ENCODE peak calls at places on chromosomes 3 and 15, in five cellular contexts. S, H, U, K and R are unnamed samples.
A peak's percentile ranks its signal among the peaks of the same experiment; 100 is the strongest.

GRCh38 chr15:56672721-56673120 is 60.6 kb downstream of the ZNF280D start:
- DNase-seq in S (no peak), H (no peak), K (peak; percentile 40), U (peak; percentile 36), R (peak; percentile 38)

GRCh38 chr3:166446291-166446690 is 609.1 kb upstream of the BCHE start:
- DNase-seq in S (no peak), K (no peak), U (no peak), H (no peak), R (no peak)

GRCh38 chr15:78374436-78375393 is 34.6 kb downstream of the CRABP1 start:
- DNase-seq in U (no peak), S (no peak), H (no peak), K (no peak), R (no peak)

GRCh38 chr3:28326458-28326926 is 22.0 kb upstream of the ZCWPW2 start:
- DNase-seq in H (no peak), K (no peak), S (no peak), U (no peak), R (no peak)

GRCh38 chr15:74432271-74432967 is 1.3 kb downstream of the SEMA7A start:
- DNase-seq in H (no peak), U (no peak), S (no peak), K (no peak), R (no peak)

GRCh38 chr15:40306371-40306770 is 1.4 kb downstream of the PLCB2 start:
- DNase-seq in U (no peak), S (peak; percentile 64), H (no peak), K (no peak), R (no peak)

GRCh38 chr15:71186971-71187960 is 72.0 kb downstream of the THSD4 start:
- DNase-seq in U (no peak), S (no peak), H (no peak), K (no peak), R (no peak)

GRCh38 chr3:98846101-98846500 is 55.4 kb downstream of the DCBLD2 start:
- DNase-seq in K (peak; percentile 42), H (no peak), U (peak; percentile 16), S (no peak), R (peak; percentile 36)

GRCh38 chr15:67762610-67763368 is 62.5 kb upstream of the SKOR1 start:
- DNase-seq in K (no peak), U (no peak), S (no peak), H (peak; percentile 64), R (peak; percentile 26)

GRCh38 chr15:32659340-32659831 is 17.9 kb downstream of the SCG5 start:
- DNase-seq in K (no peak), S (no peak), H (no peak), U (peak; percentile 69), R (no peak)

GRCh38 chr3:63863150-63864007 is at the start of the genes ATXN7 and THOC7:
- DNase-seq in S (peak; percentile 90), H (no peak), U (no peak), K (peak; percentile 47), R (no peak)

GRCh38 chr3:188687389-188687788 is 484.4 kb upstream of the TPRG1 start:
- DNase-seq in S (no peak), K (peak; percentile 59), H (no peak), U (peak; percentile 38), R (peak; percentile 34)

GRCh38 chr3:87706176-87706575 is 352.6 kb downstream of the CGGBP1 start:
- DNase-seq in U (no peak), S (no peak), K (no peak), H (no peak), R (no peak)

GRCh38 chr3:183210862-183211341 is 42.2 kb upstream of the B3GNT5 start:
- DNase-seq in K (no peak), H (no peak), U (no peak), S (no peak), R (no peak)

GRCh38 chr3:118637866-118638265 is 396.8 kb downstream of the IGSF11 start:
- DNase-seq in H (no peak), S (no peak), U (no peak), K (no peak), R (no peak)
- TF ChIP-seq CTCF in H (no peak), S (no peak), U (no peak), K (no peak), R (no peak)

DNA sequence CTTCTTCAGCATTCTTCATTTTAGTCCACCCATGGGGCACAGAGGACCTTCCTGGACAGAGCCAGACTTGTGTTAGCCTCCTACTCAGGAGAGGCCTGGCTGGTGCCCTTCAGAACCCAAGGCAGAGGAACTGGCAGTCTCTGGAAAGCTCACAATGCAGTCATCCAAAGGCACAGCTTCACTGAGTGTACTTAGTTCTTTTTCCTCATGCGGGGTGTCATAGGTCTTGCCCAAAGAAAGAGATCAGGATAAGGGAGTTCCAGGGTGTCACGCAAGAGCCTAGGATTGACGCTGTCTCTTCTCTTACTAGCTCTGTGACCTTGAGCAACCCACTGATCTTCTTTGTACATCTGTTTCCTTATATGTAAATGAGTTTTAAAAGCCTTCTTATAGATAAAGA is 58.7 kb downstream of the CD200 start:
- DNase-seq in U (no peak), H (no peak), K (peak; percentile 90), S (no peak), R (no peak)
- H3K4me3 ChIP-seq in U (no peak overlapping the region), H (no peak overlapping the region), K (no peak overlapping the region), S (no peak overlapping the region), R (no peak overlapping the region)

DNA sequence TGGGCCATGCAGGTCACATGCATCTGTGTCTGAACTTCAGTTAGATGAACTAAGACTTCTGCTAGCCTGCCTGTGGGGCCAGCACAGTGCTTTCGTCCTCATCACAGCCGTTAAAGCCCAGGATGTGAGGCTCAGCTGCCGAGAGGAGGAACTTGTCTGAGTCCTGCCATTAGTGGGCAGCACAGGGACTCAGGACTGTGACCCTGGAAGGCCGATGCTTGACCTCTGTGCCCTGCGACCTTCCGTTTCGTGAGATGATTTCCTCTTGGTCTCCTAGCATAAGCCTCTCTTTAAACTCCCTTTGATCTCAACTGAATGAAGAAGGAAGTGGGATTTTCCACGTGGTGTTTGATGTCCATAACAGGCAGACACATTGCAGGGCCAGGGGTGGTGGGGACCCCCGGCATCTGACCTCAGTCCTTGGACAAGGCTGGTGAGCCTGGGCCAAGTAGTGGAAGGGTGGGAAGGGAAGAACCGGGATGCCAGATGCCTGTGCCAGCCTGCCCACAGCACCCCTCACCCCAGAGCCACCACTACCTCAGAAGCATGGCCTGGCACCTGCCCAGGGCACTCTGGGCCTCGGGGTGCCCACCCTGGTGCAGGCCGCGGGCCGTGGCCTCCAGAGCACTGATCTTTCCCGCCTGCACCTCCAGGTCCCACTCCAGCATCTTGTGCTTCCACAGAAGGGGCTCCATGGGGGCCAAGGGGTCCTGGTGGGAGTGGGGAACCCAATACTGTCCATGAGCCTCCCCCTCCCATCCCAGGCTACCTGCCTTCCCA is 21.6 kb downstream of the PLA2G4B start:
- DNase-seq in U (no peak), K (no peak), S (no peak), H (no peak), R (no peak)
- TF ChIP-seq CTCF in U (no peak), K (peak; percentile 15), S (peak; percentile 27), H (no peak), R (no peak)

GRCh38 chr3:172101107-172101506 is 61.7 kb downstream of the FNDC3B start:
- DNase-seq in K (no peak), S (no peak), U (no peak), H (peak; percentile 62), R (no peak)

GRCh38 chr3:172100482-172100881 is 61.1 kb downstream of the FNDC3B start:
- DNase-seq in K (no peak), S (no peak), H (peak; percentile 34), U (no peak), R (no peak)

GRCh38 chr3:172103724-172104123 is 64.3 kb downstream of the FNDC3B start:
- DNase-seq in K (peak; percentile 73), U (peak; percentile 66), S (no peak), H (no peak), R (no peak)

GRCh38 chr3:172102883-172103310 is 63.5 kb downstream of the FNDC3B start:
- DNase-seq in S (no peak), U (no peak), K (no peak), H (no peak), R (no peak)

GRCh38 chr3:172102123-172102882 is 62.9 kb downstream of the FNDC3B start:
- DNase-seq in K (no peak), U (no peak), H (peak; percentile 36), S (no peak), R (no peak)
- H3K4me3 ChIP-seq in K (no peak overlapping the region), U (no peak overlapping the region), H (no peak overlapping the region), S (no peak overlapping the region), R (no peak overlapping the region)

DNA sequence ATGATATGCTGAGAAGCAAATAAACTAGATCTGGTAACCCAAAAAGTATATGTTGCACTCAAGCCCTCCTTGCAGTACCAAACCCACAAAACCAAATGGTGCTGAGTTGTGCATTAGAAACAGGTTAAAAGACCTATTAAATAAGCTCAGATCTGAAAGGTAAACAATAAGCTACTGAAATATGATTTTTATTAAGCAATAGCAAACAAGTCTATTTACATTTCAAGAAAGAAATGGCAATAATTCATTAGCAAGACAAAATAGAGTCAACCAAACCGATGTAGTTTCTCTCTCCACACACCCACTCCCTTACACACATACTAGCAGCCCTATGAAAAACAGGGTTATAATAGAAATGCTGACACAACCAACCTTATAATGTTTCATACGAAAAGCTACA is 760.3 kb downstream of the FHIT start:
- DNase-seq in K (no peak), S (no peak), U (no peak), H (no peak), R (no peak)
- TF ChIP-seq CTCF in K (no peak), S (no peak), U (no peak), H (no peak), R (no peak)

GRCh38 chr15:83449250-83449671 is 2.1 kb downstream of the SH3GL3 start:
- DNase-seq in S (no peak), H (no peak), K (no peak), U (no peak), R (no peak)

GRCh38 chr15:83445653-83446052 is 1.5 kb upstream of the SH3GL3 start:
- DNase-seq in S (no peak), H (no peak), K (no peak), U (no peak), R (no peak)

GRCh38 chr15:83446417-83446816 is 724 bp upstream of the SH3GL3 start:
- DNase-seq in H (no peak), U (no peak), S (no peak), K (no peak), R (no peak)

GRCh38 chr15:83444936-83445335 is 2.2 kb upstream of the SH3GL3 start:
- DNase-seq in S (no peak), K (no peak), U (no peak), H (no peak), R (no peak)

DNA sequence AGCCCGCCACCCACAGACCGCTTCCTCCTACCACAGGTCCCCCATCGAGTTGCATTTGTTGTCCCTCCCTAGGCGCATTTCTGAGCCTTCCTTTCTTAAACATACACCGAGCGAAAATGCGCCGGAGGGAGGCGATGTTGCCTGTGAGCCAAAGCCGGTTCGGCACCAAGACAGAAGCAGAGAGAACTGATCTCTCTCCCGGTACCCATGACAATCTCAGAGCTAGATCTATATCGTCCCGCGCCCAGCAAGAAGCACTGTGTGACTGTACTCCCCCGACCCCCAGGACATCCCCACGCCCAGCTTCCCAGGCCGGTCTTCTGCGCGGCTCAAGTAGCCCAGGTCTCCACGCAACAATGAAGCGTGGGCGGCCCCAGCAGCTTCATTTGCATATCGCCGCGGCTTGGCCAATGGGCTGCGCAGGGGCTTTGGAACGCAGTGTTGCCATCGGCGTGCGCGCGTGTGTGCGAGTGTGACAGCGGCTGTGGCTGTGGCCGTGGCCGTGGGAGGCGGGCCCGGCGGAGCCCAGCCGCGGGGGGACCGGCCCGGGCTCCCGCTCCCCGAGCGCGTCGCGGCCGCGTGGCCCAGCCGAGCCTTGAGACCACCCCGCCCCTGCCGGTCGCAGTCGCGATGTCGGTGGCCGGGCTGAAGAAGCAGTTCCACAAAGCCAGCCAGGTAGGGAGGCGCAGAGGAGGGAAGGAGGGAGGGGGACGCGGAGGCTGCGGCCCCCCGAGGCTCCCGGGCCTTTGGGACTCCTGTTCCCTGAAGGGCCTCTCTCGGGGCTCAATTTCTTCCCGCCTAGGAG is at the start of gene SH3GL3:
- DNase-seq in K (peak; percentile 74), H (no peak), U (no peak), S (peak; percentile 92), R (no peak)
- H3K4me3 ChIP-seq in K (peak within 1 kb of the TSS; percentile 54), H (no peak within 1 kb of the TSS), U (peak within 1 kb of the TSS; percentile 55), S (peak within 1 kb of the TSS; percentile 49), R (peak within 1 kb of the TSS; percentile 44)

GRCh38 chr3:151067158-151067557 is 18.3 kb upstream of the MED12L start:
- DNase-seq in H (no peak), K (peak; percentile 16), U (no peak), S (no peak), R (no peak)
- TF ChIP-seq CTCF in H (peak; percentile 58), K (peak; percentile 21), U (no peak), S (no peak), R (no peak)